ENCODE peak calls at places on chromosomes 16 and 17, in nine cellular contexts. One of them, this sample, is unnamed.

GRCh38 chr17:21007646-21008045 is 35.2 kb downstream of the USP22 start:
- DNase-seq in stimulated activated CD8-positive, alpha-beta memory T cell treated with anti-CD3 and anti-CD28 coated beads, Interleukin-7, amount 100 ng/mL, for 1 hour: no peak
- DNase-seq in HAP-1: no peak
- DNase-seq in cardiac muscle cell: no peak
- DNase-seq in AG20443: no peak
- DNase-seq in progenitor cell of endocrine pancreas: no peak
- DNase-seq in fibroblast of mammary gland: no peak
- DNase-seq in endothelial cell: no peak
- DNase-seq in left cardiac atrium: no peak
- DNase-seq in this sample: no peak

GRCh38 chr16:19515765-19516164 is 6.1 kb downstream of the GDE1 start:
- DNase-seq in left cardiac atrium: no peak
- DNase-seq in cardiac muscle cell: no peak
- DNase-seq in HAP-1: no peak
- DNase-seq in endothelial cell: no peak
- DNase-seq in AG20443: no peak
- DNase-seq in fibroblast of mammary gland: no peak
- DNase-seq in progenitor cell of endocrine pancreas: no peak
- DNase-seq in stimulated activated CD8-positive, alpha-beta memory T cell treated with anti-CD3 and anti-CD28 coated beads, Interleukin-7, amount 100 ng/mL, for 1 hour: no peak
- DNase-seq in this sample: peak; percentile 17

GRCh38 chr17:60468371-60468770 is 46.1 kb downstream of the CHCT1 start:
- DNase-seq in HAP-1: no peak
- DNase-seq in endothelial cell: no peak
- DNase-seq in progenitor cell of endocrine pancreas: no peak
- DNase-seq in left cardiac atrium: no peak
- DNase-seq in cardiac muscle cell: no peak
- DNase-seq in stimulated activated CD8-positive, alpha-beta memory T cell treated with anti-CD3 and anti-CD28 coated beads, Interleukin-7, amount 100 ng/mL, for 1 hour: no peak
- DNase-seq in fibroblast of mammary gland: no peak
- DNase-seq in AG20443: no peak
- DNase-seq in this sample: peak; percentile 48

GRCh38 chr17:77696720-77697460 is 261.6 kb upstream of the TNRC6C start:
- DNase-seq in AG20443: no peak
- DNase-seq in fibroblast of mammary gland: no peak
- DNase-seq in HAP-1: no peak
- DNase-seq in progenitor cell of endocrine pancreas: no peak
- DNase-seq in endothelial cell: no peak
- DNase-seq in left cardiac atrium: no peak
- DNase-seq in cardiac muscle cell: no peak
- DNase-seq in stimulated activated CD8-positive, alpha-beta memory T cell treated with anti-CD3 and anti-CD28 coated beads, Interleukin-7, amount 100 ng/mL, for 1 hour: no peak
- DNase-seq in this sample: no peak

GRCh38 chr17:79372470-79373238 is 238.2 kb downstream of the RBFOX3 start:
- DNase-seq in fibroblast of mammary gland: no peak
- DNase-seq in stimulated activated CD8-positive, alpha-beta memory T cell treated with anti-CD3 and anti-CD28 coated beads, Interleukin-7, amount 100 ng/mL, for 1 hour: no peak
- DNase-seq in endothelial cell: no peak
- DNase-seq in HAP-1: no peak
- DNase-seq in left cardiac atrium: no peak
- DNase-seq in cardiac muscle cell: no peak
- DNase-seq in progenitor cell of endocrine pancreas: no peak
- DNase-seq in AG20443: no peak
- DNase-seq in this sample: no peak

GRCh38 chr17:39198186-39198566 is 707 bp upstream of the CACNB1 start:
- DNase-seq in left cardiac atrium: no peak
- DNase-seq in endothelial cell: no peak
- DNase-seq in fibroblast of mammary gland: no peak
- DNase-seq in stimulated activated CD8-positive, alpha-beta memory T cell treated with anti-CD3 and anti-CD28 coated beads, Interleukin-7, amount 100 ng/mL, for 1 hour: no peak
- DNase-seq in progenitor cell of endocrine pancreas: no peak
- DNase-seq in HAP-1: no peak
- DNase-seq in AG20443: no peak
- DNase-seq in cardiac muscle cell: no peak
- DNase-seq in this sample: no peak

GRCh38 chr16:26857371-26857770 is 209.4 kb upstream of the C16orf82 start:
- DNase-seq in AG20443: no peak
- DNase-seq in cardiac muscle cell: no peak
- DNase-seq in endothelial cell: no peak
- DNase-seq in progenitor cell of endocrine pancreas: no peak
- DNase-seq in stimulated activated CD8-positive, alpha-beta memory T cell treated with anti-CD3 and anti-CD28 coated beads, Interleukin-7, amount 100 ng/mL, for 1 hour: no peak
- DNase-seq in left cardiac atrium: no peak
- DNase-seq in HAP-1: no peak
- DNase-seq in fibroblast of mammary gland: no peak
- DNase-seq in this sample: no peak

GRCh38 chr17:55237268-55237667 is 27.5 kb upstream of the HLF start:
- DNase-seq in progenitor cell of endocrine pancreas: no peak
- DNase-seq in stimulated activated CD8-positive, alpha-beta memory T cell treated with anti-CD3 and anti-CD28 coated beads, Interleukin-7, amount 100 ng/mL, for 1 hour: no peak
- DNase-seq in AG20443: no peak
- DNase-seq in endothelial cell: no peak
- DNase-seq in cardiac muscle cell: peak; percentile 18
- DNase-seq in left cardiac atrium: no peak
- DNase-seq in fibroblast of mammary gland: peak; percentile 1
- DNase-seq in HAP-1: no peak
- DNase-seq in this sample: peak; percentile 8

GRCh38 chr17:17062356-17062755 is 20.1 kb downstream of the MPRIP start:
- DNase-seq in left cardiac atrium: peak; percentile 16
- DNase-seq in endothelial cell: no peak
- DNase-seq in cardiac muscle cell: peak; percentile 45
- DNase-seq in fibroblast of mammary gland: peak; percentile 74
- DNase-seq in HAP-1: no peak
- DNase-seq in stimulated activated CD8-positive, alpha-beta memory T cell treated with anti-CD3 and anti-CD28 coated beads, Interleukin-7, amount 100 ng/mL, for 1 hour: no peak
- DNase-seq in progenitor cell of endocrine pancreas: no peak
- DNase-seq in AG20443: no peak
- DNase-seq in this sample: peak; percentile 57

GRCh38 chr16:51562896-51563295 is 411.8 kb upstream of the SALL1 start:
- DNase-seq in endothelial cell: no peak
- DNase-seq in stimulated activated CD8-positive, alpha-beta memory T cell treated with anti-CD3 and anti-CD28 coated beads, Interleukin-7, amount 100 ng/mL, for 1 hour: no peak
- DNase-seq in fibroblast of mammary gland: no peak
- DNase-seq in HAP-1: no peak
- DNase-seq in cardiac muscle cell: no peak
- DNase-seq in progenitor cell of endocrine pancreas: no peak
- DNase-seq in AG20443: no peak
- DNase-seq in left cardiac atrium: no peak
- DNase-seq in this sample: no peak

GRCh38 chr17:82830249-82830661 is 9.6 kb downstream of the ZNF750 start:
- DNase-seq in progenitor cell of endocrine pancreas: no peak
- DNase-seq in stimulated activated CD8-positive, alpha-beta memory T cell treated with anti-CD3 and anti-CD28 coated beads, Interleukin-7, amount 100 ng/mL, for 1 hour: no peak
- DNase-seq in left cardiac atrium: peak; percentile 86
- DNase-seq in endothelial cell: no peak
- DNase-seq in fibroblast of mammary gland: peak; percentile 62
- DNase-seq in cardiac muscle cell: peak; percentile 79
- DNase-seq in HAP-1: no peak
- DNase-seq in AG20443: no peak
- DNase-seq in this sample: no peak

GRCh38 chr16:14564323-14564722 is 65.7 kb downstream of the PARN start:
- DNase-seq in HAP-1: no peak
- DNase-seq in fibroblast of mammary gland: no peak
- DNase-seq in cardiac muscle cell: no peak
- DNase-seq in left cardiac atrium: no peak
- DNase-seq in progenitor cell of endocrine pancreas: no peak
- DNase-seq in AG20443: no peak
- DNase-seq in stimulated activated CD8-positive, alpha-beta memory T cell treated with anti-CD3 and anti-CD28 coated beads, Interleukin-7, amount 100 ng/mL, for 1 hour: no peak
- DNase-seq in endothelial cell: no peak
- DNase-seq in this sample: no peak

GRCh38 chr17:80413771-80414507 is 1.0 kb upstream of the ENDOV start:
- DNase-seq in AG20443: peak; percentile 6
- DNase-seq in cardiac muscle cell: no peak
- DNase-seq in HAP-1: no peak
- DNase-seq in stimulated activated CD8-positive, alpha-beta memory T cell treated with anti-CD3 and anti-CD28 coated beads, Interleukin-7, amount 100 ng/mL, for 1 hour: no peak
- DNase-seq in progenitor cell of endocrine pancreas: no peak
- DNase-seq in endothelial cell: no peak
- DNase-seq in left cardiac atrium: peak; percentile 20
- DNase-seq in fibroblast of mammary gland: no peak
- DNase-seq in this sample: no peak

GRCh38 chr16:67428146-67428731 is 2.7 kb upstream of the HSD11B2 start:
- DNase-seq in left cardiac atrium: peak; percentile 80
- DNase-seq in HAP-1: peak; percentile 89
- DNase-seq in AG20443: peak; percentile 83
- DNase-seq in stimulated activated CD8-positive, alpha-beta memory T cell treated with anti-CD3 and anti-CD28 coated beads, Interleukin-7, amount 100 ng/mL, for 1 hour: no peak
- DNase-seq in fibroblast of mammary gland: peak; percentile 60
- DNase-seq in progenitor cell of endocrine pancreas: peak; percentile 68
- DNase-seq in endothelial cell: peak; percentile 84
- DNase-seq in cardiac muscle cell: peak; percentile 75
- DNase-seq in this sample: peak; percentile 71

GRCh38 chr17:410674-411401 is 58.2 kb upstream of the RPH3AL start:
- DNase-seq in left cardiac atrium: no peak
- DNase-seq in endothelial cell: no peak
- DNase-seq in stimulated activated CD8-positive, alpha-beta memory T cell treated with anti-CD3 and anti-CD28 coated beads, Interleukin-7, amount 100 ng/mL, for 1 hour: no peak
- DNase-seq in AG20443: peak; percentile 18
- DNase-seq in HAP-1: peak; percentile 45
- DNase-seq in progenitor cell of endocrine pancreas: peak; percentile 14
- DNase-seq in cardiac muscle cell: peak; percentile 9
- DNase-seq in fibroblast of mammary gland: peak; percentile 35
- DNase-seq in this sample: peak; percentile 19

GRCh38 chr16:6549415-6549814 is 783.2 kb upstream of the RBFOX1 start:
- DNase-seq in AG20443: no peak
- DNase-seq in HAP-1: no peak
- DNase-seq in left cardiac atrium: no peak
- DNase-seq in endothelial cell: no peak
- DNase-seq in stimulated activated CD8-positive, alpha-beta memory T cell treated with anti-CD3 and anti-CD28 coated beads, Interleukin-7, amount 100 ng/mL, for 1 hour: no peak
- DNase-seq in progenitor cell of endocrine pancreas: no peak
- DNase-seq in cardiac muscle cell: no peak
- DNase-seq in fibroblast of mammary gland: no peak
- DNase-seq in this sample: no peak

GRCh38 chr16:58264961-58265479 is 29.8 kb downstream of the PRSS54 start:
- DNase-seq in endothelial cell: no peak
- DNase-seq in left cardiac atrium: no peak
- DNase-seq in progenitor cell of endocrine pancreas: no peak
- DNase-seq in AG20443: peak; percentile 79
- DNase-seq in fibroblast of mammary gland: peak; percentile 74
- DNase-seq in HAP-1: no peak
- DNase-seq in stimulated activated CD8-positive, alpha-beta memory T cell treated with anti-CD3 and anti-CD28 coated beads, Interleukin-7, amount 100 ng/mL, for 1 hour: no peak
- DNase-seq in cardiac muscle cell: peak; percentile 46
- DNase-seq in this sample: peak; percentile 81